ENCODE peak calls at places on chromosomes 2 and 18, in six cellular contexts. Z, M, A, B, G and E are unnamed samples.

GRCh38 chr2:240287496-240288086 is 147.1 kb upstream of the OTOS start:
- DNase-seq in Z (no peak), M (no peak), A (no peak), B (no peak), G (no peak), E (no peak)

GRCh38 chr18:68693091-68693815 is 21.7 kb downstream of the TMX3 start:
- DNase-seq in Z (no peak), M (no peak), A (no peak), B (no peak), G (no peak), E (no peak)

GRCh38 chr2:239283288-239283945 is 117.4 kb downstream of the HDAC4 start:
- DNase-seq in Z (no peak), M (no peak), A (no peak), B (no peak), G (no peak), E (peak; percentile 35)

GRCh38 chr2:1675633-1676032 is 68.7 kb downstream of the PXDN start:
- DNase-seq in Z (no peak), M (no peak), A (peak; percentile 93), B (no peak), G (peak; percentile 97), E (no peak)

GRCh38 chr18:13570856-13571495 is 155.4 kb downstream of the FAM210A start:
- DNase-seq in Z (no peak), M (no peak), A (no peak), B (no peak), G (peak; percentile 19), E (no peak)

GRCh38 chr18:63924551-63924950 is 16.8 kb downstream of the SERPINB10 start:
- DNase-seq in Z (no peak), M (no peak), A (no peak), B (no peak), G (no peak), E (no peak)

GRCh38 chr2:105645971-105646370 is 98.7 kb upstream of the NCK2 start:
- DNase-seq in Z (no peak), M (no peak), A (no peak), B (no peak), G (no peak), E (no peak)

GRCh38 chr2:235026137-235026536 is 74.3 kb downstream of the SH3BP4 start:
- DNase-seq in Z (no peak), M (no peak), A (peak; percentile 73), B (no peak), G (peak; percentile 99), E (peak; percentile 1)

GRCh38 chr2:197378494-197378972 is 56.3 kb downstream of the SF3B1 start:
- DNase-seq in Z (peak; percentile 58), M (no peak), A (peak; percentile 50), B (peak; percentile 16), G (peak; percentile 32), E (no peak)

GRCh38 chr2:157789933-157790511 is 86.1 kb downstream of the ACVR1 start:
- DNase-seq in Z (no peak), M (no peak), A (no peak), B (peak; percentile 8), G (no peak), E (peak; percentile 51)

GRCh38 chr18:5287854-5288253 is 7.7 kb downstream of the ZBTB14 start:
- DNase-seq in Z (no peak), M (no peak), A (no peak), B (no peak), G (no peak), E (no peak)

GRCh38 chr2:206983156-206983875 is 44.0 kb downstream of the CPO start:
- DNase-seq in Z (no peak), M (no peak), A (no peak), B (no peak), G (peak; percentile 19), E (no peak)

GRCh38 chr18:60067426-60068210 is 167.8 kb downstream of the PMAIP1 start:
- DNase-seq in Z (no peak), M (no peak), A (no peak), B (no peak), G (no peak), E (no peak)

GRCh38 chr2:231361701-231362588 is 33.6 kb upstream of the B3GNT7 start:
- DNase-seq in Z (no peak), M (no peak), A (no peak), B (no peak), G (no peak), E (peak; percentile 33)

GRCh38 chr2:37802106-37802791 is 122.8 kb upstream of the RMDN2 start:
- DNase-seq in Z (no peak), M (no peak), A (no peak), B (peak; percentile 47), G (peak; percentile 81), E (no peak)

GRCh38 chr2:156892449-156893335 is 364.8 kb upstream of the GALNT5 start:
- DNase-seq in Z (no peak), M (no peak), A (peak; percentile 51), B (no peak), G (peak; percentile 92), E (no peak)

GRCh38 chr2:109216332-109216731 is 87.3 kb downstream of the SH3RF3 start:
- DNase-seq in Z (no peak), M (no peak), A (no peak), B (no peak), G (no peak), E (no peak)